ENCODE peak calls at places on chromosomes 5 and 9, in ten cellular contexts. One of them, this sample, is unnamed.
A peak's percentile ranks its signal among the peaks of the same experiment; 100 is the strongest.

GRCh38 chr5:2120361-2120760 is 237.6 kb upstream of the IRX4 start:
- DNase-seq in MM.1S: no peak
- DNase-seq in amniotic stem cell: no peak
- DNase-seq in Karpas-422: no peak
- DNase-seq in colonic mucosa: no peak
- DNase-seq in nephron progenitor cell: no peak
- DNase-seq in CD4-positive, CD25-positive, alpha-beta regulatory T cell: no peak
- DNase-seq in naive B cell: no peak
- DNase-seq in effector CD8-positive, alpha-beta T cell: no peak
- DNase-seq in adipocyte: no peak
- DNase-seq in this sample: no peak

GRCh38 chr9:113913426-113914195 is 37.5 kb downstream of the ZNF618 start:
- DNase-seq in adipocyte: peak; percentile 67
- DNase-seq in nephron progenitor cell: no peak
- DNase-seq in naive B cell: no peak
- DNase-seq in MM.1S: no peak
- DNase-seq in effector CD8-positive, alpha-beta T cell: no peak
- DNase-seq in amniotic stem cell: no peak
- DNase-seq in Karpas-422: no peak
- DNase-seq in colonic mucosa: no peak
- DNase-seq in CD4-positive, CD25-positive, alpha-beta regulatory T cell: no peak
- DNase-seq in this sample: no peak

GRCh38 chr5:147743012-147743411 is 39.5 kb downstream of the JAKMIP2 start:
- DNase-seq in amniotic stem cell: no peak
- DNase-seq in nephron progenitor cell: no peak
- DNase-seq in MM.1S: no peak
- DNase-seq in CD4-positive, CD25-positive, alpha-beta regulatory T cell: no peak
- DNase-seq in adipocyte: no peak
- DNase-seq in effector CD8-positive, alpha-beta T cell: no peak
- DNase-seq in Karpas-422: no peak
- DNase-seq in colonic mucosa: no peak
- DNase-seq in naive B cell: no peak
- DNase-seq in this sample: no peak

GRCh38 chr5:1827410-1828397 is 26.5 kb downstream of the NDUFS6 start:
- DNase-seq in amniotic stem cell: no peak
- DNase-seq in naive B cell: no peak
- DNase-seq in nephron progenitor cell: peak; percentile 26
- DNase-seq in CD4-positive, CD25-positive, alpha-beta regulatory T cell: peak; percentile 46
- DNase-seq in Karpas-422: no peak
- DNase-seq in adipocyte: no peak
- DNase-seq in effector CD8-positive, alpha-beta T cell: peak; percentile 12
- DNase-seq in colonic mucosa: no peak
- DNase-seq in MM.1S: no peak
- DNase-seq in this sample: no peak

GRCh38 chr5:145681686-145682085 is 153.5 kb downstream of the PRELID2 start:
- DNase-seq in effector CD8-positive, alpha-beta T cell: no peak
- DNase-seq in nephron progenitor cell: peak; percentile 36
- DNase-seq in amniotic stem cell: peak; percentile 63
- DNase-seq in Karpas-422: peak; percentile 90
- DNase-seq in naive B cell: peak; percentile 16
- DNase-seq in MM.1S: peak; percentile 68
- DNase-seq in adipocyte: peak; percentile 88
- DNase-seq in CD4-positive, CD25-positive, alpha-beta regulatory T cell: peak; percentile 43
- DNase-seq in colonic mucosa: peak; percentile 76
- DNase-seq in this sample: peak; percentile 39

GRCh38 chr9:76374702-76375543 is 19.3 kb downstream of the RFK start:
- DNase-seq in CD4-positive, CD25-positive, alpha-beta regulatory T cell: no peak
- DNase-seq in MM.1S: no peak
- DNase-seq in nephron progenitor cell: peak; percentile 66
- DNase-seq in amniotic stem cell: no peak
- DNase-seq in adipocyte: peak; percentile 48
- DNase-seq in naive B cell: no peak
- DNase-seq in colonic mucosa: peak; percentile 95
- DNase-seq in Karpas-422: no peak
- DNase-seq in effector CD8-positive, alpha-beta T cell: no peak
- DNase-seq in this sample: no peak

GRCh38 chr5:149550608-149551226 is 522 bp downstream of the CSNK1A1 start:
- DNase-seq in Karpas-422: peak; percentile 63
- DNase-seq in CD4-positive, CD25-positive, alpha-beta regulatory T cell: no peak
- DNase-seq in MM.1S: peak; percentile 30
- DNase-seq in adipocyte: peak; percentile 46
- DNase-seq in effector CD8-positive, alpha-beta T cell: no peak
- DNase-seq in naive B cell: no peak
- DNase-seq in nephron progenitor cell: no peak
- DNase-seq in amniotic stem cell: no peak
- DNase-seq in colonic mucosa: peak; percentile 40
- DNase-seq in this sample: no peak

GRCh38 chr5:112511920-112512319 is 92.8 kb upstream of the EPB41L4A start:
- DNase-seq in CD4-positive, CD25-positive, alpha-beta regulatory T cell: no peak
- DNase-seq in amniotic stem cell: no peak
- DNase-seq in effector CD8-positive, alpha-beta T cell: no peak
- DNase-seq in naive B cell: no peak
- DNase-seq in MM.1S: no peak
- DNase-seq in colonic mucosa: no peak
- DNase-seq in adipocyte: no peak
- DNase-seq in nephron progenitor cell: no peak
- DNase-seq in Karpas-422: no peak
- DNase-seq in this sample: no peak

GRCh38 chr9:93673844-93674334 is 97.5 kb downstream of the PHF2 start:
- DNase-seq in colonic mucosa: peak; percentile 12
- DNase-seq in effector CD8-positive, alpha-beta T cell: no peak
- DNase-seq in naive B cell: no peak
- DNase-seq in MM.1S: no peak
- DNase-seq in nephron progenitor cell: no peak
- DNase-seq in Karpas-422: no peak
- DNase-seq in amniotic stem cell: no peak
- DNase-seq in adipocyte: no peak
- DNase-seq in CD4-positive, CD25-positive, alpha-beta regulatory T cell: no peak
- DNase-seq in this sample: peak; percentile 35

GRCh38 chr9:78319197-78320029 is 22.5 kb downstream of the PSAT1 start:
- DNase-seq in adipocyte: no peak
- DNase-seq in MM.1S: no peak
- DNase-seq in nephron progenitor cell: no peak
- DNase-seq in colonic mucosa: no peak
- DNase-seq in CD4-positive, CD25-positive, alpha-beta regulatory T cell: no peak
- DNase-seq in naive B cell: no peak
- DNase-seq in effector CD8-positive, alpha-beta T cell: no peak
- DNase-seq in Karpas-422: no peak
- DNase-seq in amniotic stem cell: no peak
- DNase-seq in this sample: no peak

GRCh38 chr9:136219276-136219675 is 14.3 kb upstream of the LHX3 start:
- DNase-seq in adipocyte: no peak
- DNase-seq in colonic mucosa: no peak
- DNase-seq in naive B cell: no peak
- DNase-seq in nephron progenitor cell: no peak
- DNase-seq in CD4-positive, CD25-positive, alpha-beta regulatory T cell: no peak
- DNase-seq in amniotic stem cell: no peak
- DNase-seq in MM.1S: no peak
- DNase-seq in Karpas-422: no peak
- DNase-seq in effector CD8-positive, alpha-beta T cell: no peak
- DNase-seq in this sample: no peak

GRCh38 chr5:42840279-42840678 is 28.6 kb upstream of the SELENOP start:
- DNase-seq in colonic mucosa: peak; percentile 50
- DNase-seq in nephron progenitor cell: no peak
- DNase-seq in Karpas-422: no peak
- DNase-seq in effector CD8-positive, alpha-beta T cell: no peak
- DNase-seq in amniotic stem cell: peak; percentile 45
- DNase-seq in CD4-positive, CD25-positive, alpha-beta regulatory T cell: no peak
- DNase-seq in naive B cell: no peak
- DNase-seq in MM.1S: no peak
- DNase-seq in adipocyte: peak; percentile 99
- DNase-seq in this sample: no peak

GRCh38 chr5:139725073-139725830 is 70.4 kb upstream of the PSD2 start:
- DNase-seq in colonic mucosa: peak; percentile 40
- DNase-seq in amniotic stem cell: peak; percentile 47
- DNase-seq in CD4-positive, CD25-positive, alpha-beta regulatory T cell: no peak
- DNase-seq in Karpas-422: no peak
- DNase-seq in adipocyte: peak; percentile 91
- DNase-seq in nephron progenitor cell: no peak
- DNase-seq in MM.1S: no peak
- DNase-seq in effector CD8-positive, alpha-beta T cell: no peak
- DNase-seq in naive B cell: no peak
- DNase-seq in this sample: peak; percentile 24

GRCh38 chr9:4301971-4302427 is 2.1 kb upstream of the GLIS3 start:
- DNase-seq in CD4-positive, CD25-positive, alpha-beta regulatory T cell: no peak
- DNase-seq in naive B cell: no peak
- DNase-seq in amniotic stem cell: peak; percentile 71
- DNase-seq in colonic mucosa: peak; percentile 24
- DNase-seq in effector CD8-positive, alpha-beta T cell: no peak
- DNase-seq in MM.1S: no peak
- DNase-seq in nephron progenitor cell: no peak
- DNase-seq in Karpas-422: no peak
- DNase-seq in adipocyte: peak; percentile 82
- DNase-seq in this sample: no peak

GRCh38 chr9:12230708-12231107 is 462.5 kb upstream of the TYRP1 start:
- DNase-seq in nephron progenitor cell: no peak
- DNase-seq in colonic mucosa: no peak
- DNase-seq in adipocyte: no peak
- DNase-seq in naive B cell: no peak
- DNase-seq in effector CD8-positive, alpha-beta T cell: no peak
- DNase-seq in Karpas-422: no peak
- DNase-seq in MM.1S: peak; percentile 39
- DNase-seq in amniotic stem cell: no peak
- DNase-seq in CD4-positive, CD25-positive, alpha-beta regulatory T cell: peak; percentile 0
- DNase-seq in this sample: no peak

GRCh38 chr5:88952344-88952743 is 69.4 kb upstream of the MEF2C start:
- DNase-seq in colonic mucosa: no peak
- DNase-seq in MM.1S: peak; percentile 22
- DNase-seq in CD4-positive, CD25-positive, alpha-beta regulatory T cell: no peak
- DNase-seq in adipocyte: peak; percentile 4
- DNase-seq in amniotic stem cell: no peak
- DNase-seq in Karpas-422: peak; percentile 72
- DNase-seq in effector CD8-positive, alpha-beta T cell: no peak
- DNase-seq in naive B cell: no peak
- DNase-seq in nephron progenitor cell: peak; percentile 27
- DNase-seq in this sample: peak; percentile 22

GRCh38 chr9:76704601-76705204 is 59.5 kb upstream of the PCA3 start:
- DNase-seq in CD4-positive, CD25-positive, alpha-beta regulatory T cell: peak; percentile 70
- DNase-seq in Karpas-422: peak; percentile 74
- DNase-seq in naive B cell: peak; percentile 45
- DNase-seq in MM.1S: peak; percentile 61
- DNase-seq in colonic mucosa: no peak
- DNase-seq in nephron progenitor cell: peak; percentile 23
- DNase-seq in amniotic stem cell: peak; percentile 73
- DNase-seq in adipocyte: peak; percentile 91
- DNase-seq in effector CD8-positive, alpha-beta T cell: no peak
- DNase-seq in this sample: no peak

GRCh38 chr9:120368799-120369198 is 211.2 kb downstream of the CDK5RAP2 start:
- DNase-seq in MM.1S: no peak
- DNase-seq in CD4-positive, CD25-positive, alpha-beta regulatory T cell: no peak
- DNase-seq in effector CD8-positive, alpha-beta T cell: no peak
- DNase-seq in Karpas-422: peak; percentile 57
- DNase-seq in adipocyte: no peak
- DNase-seq in colonic mucosa: no peak
- DNase-seq in nephron progenitor cell: no peak
- DNase-seq in naive B cell: no peak
- DNase-seq in amniotic stem cell: no peak
- DNase-seq in this sample: no peak

GRCh38 chr9:73680831-73681230 is 529.2 kb downstream of the ANXA1 start:
- DNase-seq in colonic mucosa: no peak
- DNase-seq in effector CD8-positive, alpha-beta T cell: no peak
- DNase-seq in amniotic stem cell: no peak
- DNase-seq in MM.1S: no peak
- DNase-seq in nephron progenitor cell: no peak
- DNase-seq in Karpas-422: no peak
- DNase-seq in adipocyte: no peak
- DNase-seq in CD4-positive, CD25-positive, alpha-beta regulatory T cell: no peak
- DNase-seq in naive B cell: no peak
- DNase-seq in this sample: no peak

GRCh38 chr9:110126986-110127864 is 80.7 kb downstream of the C9orf152 start:
- DNase-seq in CD4-positive, CD25-positive, alpha-beta regulatory T cell: no peak
- DNase-seq in Karpas-422: no peak
- DNase-seq in effector CD8-positive, alpha-beta T cell: no peak
- DNase-seq in colonic mucosa: peak; percentile 61
- DNase-seq in amniotic stem cell: no peak
- DNase-seq in nephron progenitor cell: no peak
- DNase-seq in MM.1S: no peak
- DNase-seq in adipocyte: no peak
- DNase-seq in naive B cell: no peak
- DNase-seq in this sample: no peak

GRCh38 chr9:108673386-108673785 is 182.4 kb downstream of the ACTL7B start:
- DNase-seq in naive B cell: no peak
- DNase-seq in Karpas-422: no peak
- DNase-seq in CD4-positive, CD25-positive, alpha-beta regulatory T cell: no peak
- DNase-seq in amniotic stem cell: no peak
- DNase-seq in colonic mucosa: no peak
- DNase-seq in nephron progenitor cell: no peak
- DNase-seq in adipocyte: no peak
- DNase-seq in MM.1S: no peak
- DNase-seq in effector CD8-positive, alpha-beta T cell: no peak
- DNase-seq in this sample: no peak

This sample was measured in glutamatergic neuron.